ENCODE peak calls at places on chromosomes 5 and 9, in four cellular contexts. One of them, this sample, is unnamed.

GRCh38 chr9:23686896-23687295 is 139.1 kb downstream of the ELAVL2 start:
- DNase-seq in IMR-90: no peak
- DNase-seq in caudate nucleus: no peak
- DNase-seq in lung: no peak
- DNase-seq in this sample: no peak

GRCh38 chr9:128712451-128713410 is 10.4 kb downstream of the PKN3 start:
- DNase-seq in lung: no peak
- DNase-seq in IMR-90: no peak
- DNase-seq in caudate nucleus: no peak
- DNase-seq in this sample: no peak

GRCh38 chr9:93567271-93567959 is 9.0 kb upstream of the PHF2 start:
- DNase-seq in IMR-90: no peak
- DNase-seq in lung: no peak
- DNase-seq in caudate nucleus: no peak
- DNase-seq in this sample: no peak

GRCh38 chr9:126872516-126872915 is 12.1 kb downstream of the ZBTB34 start:
- DNase-seq in lung: no peak
- DNase-seq in IMR-90: no peak
- DNase-seq in caudate nucleus: no peak
- DNase-seq in this sample: no peak

GRCh38 chr5:57442080-57442839 is 40.4 kb downstream of the ACTBL2 start:
- DNase-seq in IMR-90: peak
- DNase-seq in caudate nucleus: no peak
- DNase-seq in lung: no peak
- DNase-seq in this sample: no peak

GRCh38 chr5:25427233-25427632 is 782.5 kb upstream of the CDH10 start:
- DNase-seq in lung: no peak
- DNase-seq in caudate nucleus: no peak
- DNase-seq in IMR-90: no peak
- DNase-seq in this sample: no peak

GRCh38 chr5:9370256-9370655 is 175.6 kb downstream of the SEMA5A start:
- DNase-seq in caudate nucleus: no peak
- DNase-seq in lung: no peak
- DNase-seq in IMR-90: peak
- DNase-seq in this sample: no peak

GRCh38 chr5:67120032-67120431 is 76.6 kb downstream of the CD180 start:
- DNase-seq in lung: no peak
- DNase-seq in IMR-90: no peak
- DNase-seq in caudate nucleus: no peak
- DNase-seq in this sample: no peak

GRCh38 chr9:90095682-90096081 is 490.9 kb downstream of the GADD45G start:
- DNase-seq in IMR-90: no peak
- DNase-seq in lung: no peak
- DNase-seq in caudate nucleus: no peak
- DNase-seq in this sample: no peak

GRCh38 chr9:20312732-20313131 is 309.6 kb downstream of the MLLT3 start:
- DNase-seq in lung: no peak
- DNase-seq in IMR-90: peak
- DNase-seq in caudate nucleus: no peak
- DNase-seq in this sample: no peak

GRCh38 chr5:116733995-116734716 is 159.5 kb upstream of the SEMA6A start:
- DNase-seq in caudate nucleus: peak
- DNase-seq in lung: no peak
- DNase-seq in IMR-90: no peak
- DNase-seq in this sample: peak

GRCh38 chr5:172417983-172418630 is 36.2 kb downstream of the SH3PXD2B start:
- DNase-seq in caudate nucleus: peak
- DNase-seq in lung: peak
- DNase-seq in IMR-90: peak
- DNase-seq in this sample: peak

GRCh38 chr9:134315716-134316443 is 10.4 kb upstream of the RXRA start:
- DNase-seq in lung: no peak
- DNase-seq in caudate nucleus: no peak
- DNase-seq in IMR-90: no peak
- DNase-seq in this sample: no peak
- H3K27ac ChIP-seq in lung: no peak
- H3K27ac ChIP-seq in caudate nucleus: no peak
- H3K27ac ChIP-seq in IMR-90: no peak
- H3K27ac ChIP-seq in this sample: no peak

GRCh38 chr5:149278811-149279210 is 7.2 kb downstream of the AFAP1L1 start:
- DNase-seq in IMR-90: no peak
- DNase-seq in lung: no peak
- DNase-seq in caudate nucleus: no peak
- DNase-seq in this sample: no peak
- H3K27ac ChIP-seq in IMR-90: no peak
- H3K27ac ChIP-seq in lung: no peak
- H3K27ac ChIP-seq in caudate nucleus: no peak
- H3K27ac ChIP-seq in this sample: no peak

GRCh38 chr5:178293400-178293799 is 60.8 kb upstream of the PHYKPL start:
- DNase-seq in caudate nucleus: no peak
- DNase-seq in IMR-90: no peak
- DNase-seq in lung: no peak
- DNase-seq in this sample: no peak
- H3K27ac ChIP-seq in caudate nucleus: no peak
- H3K27ac ChIP-seq in IMR-90: no peak
- H3K27ac ChIP-seq in lung: no peak
- H3K27ac ChIP-seq in this sample: no peak

DNA sequence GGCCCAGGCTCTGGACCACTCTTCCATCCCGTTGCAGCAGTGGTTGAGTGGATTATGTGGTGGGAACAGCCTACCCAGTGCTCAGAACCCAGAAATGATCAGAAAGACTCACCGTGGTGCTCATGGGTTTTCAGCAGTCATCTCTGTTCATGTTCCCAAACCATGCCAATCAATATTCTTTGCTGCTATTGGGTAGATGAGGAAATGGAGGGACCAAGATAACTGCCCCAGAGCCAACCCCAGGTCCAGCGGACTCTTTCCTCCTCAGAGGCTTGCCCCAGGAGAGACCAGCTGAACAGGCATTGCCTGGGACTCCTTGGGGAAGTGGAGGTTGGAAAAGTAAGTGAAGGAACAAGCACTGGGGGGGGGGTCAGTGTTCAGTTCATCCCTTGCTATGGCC is 38.1 kb downstream of the ALG2 start:
- DNase-seq in lung: no peak
- DNase-seq in IMR-90: no peak
- DNase-seq in caudate nucleus: no peak
- DNase-seq in this sample: no peak
- H3K27ac ChIP-seq in lung: no peak
- H3K27ac ChIP-seq in IMR-90: no peak
- H3K27ac ChIP-seq in caudate nucleus: no peak
- H3K27ac ChIP-seq in this sample: no peak

GRCh38 chr5:77326142-77326541 is 115.7 kb downstream of the PDE8B start:
- DNase-seq in caudate nucleus: no peak
- DNase-seq in IMR-90: no peak
- DNase-seq in lung: no peak
- DNase-seq in this sample: no peak
- H3K27ac ChIP-seq in caudate nucleus: no peak
- H3K27ac ChIP-seq in IMR-90: no peak
- H3K27ac ChIP-seq in lung: no peak
- H3K27ac ChIP-seq in this sample: no peak

GRCh38 chr9:130806388-130806716 is 28.7 kb upstream of the ABL1 start:
- DNase-seq in lung: no peak
- DNase-seq in IMR-90: no peak
- DNase-seq in caudate nucleus: no peak
- DNase-seq in this sample: no peak

GRCh38 chr9:130810609-130811136 is 24.4 kb upstream of the ABL1 start:
- DNase-seq in lung: no peak
- DNase-seq in IMR-90: no peak
- DNase-seq in caudate nucleus: no peak
- DNase-seq in this sample: no peak

GRCh38 chr9:130805510-130806387 is 29.3 kb upstream of the ABL1 start:
- DNase-seq in caudate nucleus: no peak
- DNase-seq in lung: no peak
- DNase-seq in IMR-90: peak
- DNase-seq in this sample: no peak
- H3K27ac ChIP-seq in caudate nucleus: no peak
- H3K27ac ChIP-seq in lung: no peak
- H3K27ac ChIP-seq in IMR-90: no peak
- H3K27ac ChIP-seq in this sample: no peak

DNA sequence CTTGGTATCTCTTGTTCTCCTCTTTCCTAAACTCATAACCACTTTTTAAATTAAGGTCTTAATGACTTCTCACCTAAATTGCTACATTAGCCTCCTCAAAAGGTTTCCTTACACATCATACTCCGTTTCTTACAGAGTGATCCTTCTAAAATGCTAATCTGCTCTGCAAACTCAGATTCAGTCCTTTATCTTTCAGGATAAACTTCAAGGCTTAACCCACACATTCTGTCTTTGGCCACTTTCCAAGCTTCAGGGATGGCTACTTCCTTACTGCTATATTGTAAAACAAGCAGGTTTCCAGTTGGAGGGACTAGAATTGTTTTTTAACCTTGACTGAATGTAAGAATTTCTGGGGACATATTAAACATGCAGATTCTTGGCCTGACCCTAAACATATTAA is 105.5 kb upstream of the CHD1 start:
- DNase-seq in caudate nucleus: no peak
- DNase-seq in lung: no peak
- DNase-seq in IMR-90: peak
- DNase-seq in this sample: no peak
- H3K27ac ChIP-seq in caudate nucleus: no peak
- H3K27ac ChIP-seq in lung: no peak
- H3K27ac ChIP-seq in IMR-90: no peak
- H3K27ac ChIP-seq in this sample: no peak

GRCh38 chr5:125661584-125661983 is 761.6 kb upstream of the GRAMD2B start:
- DNase-seq in lung: no peak
- DNase-seq in IMR-90: no peak
- DNase-seq in caudate nucleus: no peak
- DNase-seq in this sample: no peak
- H3K27ac ChIP-seq in lung: no peak
- H3K27ac ChIP-seq in IMR-90: no peak
- H3K27ac ChIP-seq in caudate nucleus: no peak
- H3K27ac ChIP-seq in this sample: no peak

DNA sequence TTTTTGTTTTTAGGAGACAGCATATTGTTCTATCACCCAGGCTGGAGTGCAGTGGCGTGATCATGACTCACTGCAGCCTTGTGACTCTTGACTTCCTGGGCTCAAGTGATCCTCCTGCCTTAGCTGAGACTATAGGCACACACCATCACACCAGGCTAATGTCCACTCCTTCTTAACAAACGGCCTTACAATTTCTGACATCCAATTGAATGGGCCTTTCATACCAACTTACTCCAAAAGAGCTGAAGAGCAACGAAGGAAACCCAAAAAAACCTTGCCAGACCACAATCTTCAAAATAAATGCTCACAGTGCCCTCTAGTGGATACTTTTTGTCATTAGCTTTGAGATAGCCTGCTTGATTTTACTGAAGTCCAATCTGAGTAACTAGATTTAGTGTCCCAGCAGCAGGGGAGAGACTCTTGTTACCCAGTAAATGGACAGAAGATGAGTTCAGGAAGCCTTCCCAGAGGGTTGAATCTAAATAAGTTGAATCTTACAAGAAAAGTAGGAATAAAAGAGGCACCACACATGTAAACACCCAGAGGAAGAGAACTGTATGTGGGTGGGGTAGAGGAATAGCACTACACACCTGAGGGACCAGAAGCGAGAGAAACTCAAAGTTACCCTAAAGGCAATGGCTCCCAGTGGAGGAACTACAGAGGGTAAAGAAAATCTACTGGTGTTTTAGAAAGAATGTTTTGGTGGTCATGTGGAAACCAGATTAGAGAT is 9.3 kb downstream of the ZNF622 start:
- DNase-seq in caudate nucleus: no peak
- DNase-seq in lung: peak
- DNase-seq in IMR-90: peak
- DNase-seq in this sample: peak
- H3K27ac ChIP-seq in caudate nucleus: no peak
- H3K27ac ChIP-seq in lung: peak
- H3K27ac ChIP-seq in IMR-90: peak
- H3K27ac ChIP-seq in this sample: peak